ENCODE peak calls at places on chromosomes 12 and 14, in eight cellular contexts. S, E, T, U, G, D, N and R are unnamed samples.

GRCh38 chr12:124737040-124737419 is 126.6 kb downstream of the SCARB1 start:
- DNase-seq in E (no peak), N (no peak), G (no peak), S (no peak), U (no peak), T (no peak), D (no peak), R (no peak)

GRCh38 chr12:2804390-2805145 is 7.9 kb upstream of the ITFG2 start:
- DNase-seq in G (no peak), D (no peak), T (no peak), N (no peak), U (no peak), E (peak), S (no peak), R (no peak)

GRCh38 chr14:62187265-62187664 is 425.0 kb downstream of the SNAPC1 start:
- DNase-seq in G (no peak), T (no peak), S (no peak), E (no peak), D (no peak), N (no peak), U (no peak), R (no peak)

GRCh38 chr12:66627270-66627987 is 51.4 kb downstream of the GRIP1 start:
- DNase-seq in N (no peak), U (no peak), D (no peak), E (no peak), T (no peak), G (no peak), S (no peak), R (no peak)

GRCh38 chr14:23057757-23058653 is 685 bp upstream of the CDH24 start:
- DNase-seq in N (peak), D (peak), E (peak), G (peak), U (peak), S (peak), T (peak), R (no peak)

GRCh38 chr12:52528641-52529143 is 8.5 kb upstream of the KRT5 start:
- DNase-seq in U (no peak), S (no peak), D (no peak), E (no peak), T (no peak), N (no peak), G (no peak), R (no peak)

GRCh38 chr14:69484444-69485113 is at the start of gene PLEKHD1:
- DNase-seq in D (no peak), G (no peak), N (no peak), T (peak), E (no peak), U (peak), S (peak), R (no peak)

GRCh38 chr14:96904201-96904600 is 107.0 kb downstream of the VRK1 start:
- DNase-seq in U (no peak), N (no peak), S (no peak), G (no peak), T (no peak), D (no peak), E (no peak), R (no peak)

GRCh38 chr12:53065975-53066593 is 13.1 kb downstream of the SPRYD3 start:
- DNase-seq in N (no peak), S (peak), D (peak), E (peak), G (peak), T (peak), U (peak), R (no peak)

GRCh38 chr12:111978545-111978944 is 34.4 kb downstream of the TMEM116 start:
- DNase-seq in D (peak), N (no peak), G (no peak), U (no peak), T (no peak), S (no peak), E (no peak), R (no peak)

GRCh38 chr12:74646831-74647230 is 109.2 kb downstream of the ATXN7L3B start:
- DNase-seq in N (no peak), E (no peak), U (no peak), G (no peak), D (no peak), T (no peak), S (peak), R (peak)

GRCh38 chr12:2017724-2018337 is 13.6 kb upstream of the DCP1B start:
- DNase-seq in D (no peak), G (no peak), E (peak), S (no peak), U (no peak), T (no peak), N (no peak), R (no peak)

GRCh38 chr14:86012391-86012790 is 482.4 kb downstream of the FLRT2 start:
- DNase-seq in G (no peak), E (no peak), S (no peak), N (no peak), D (no peak), U (no peak), T (no peak), R (no peak)

GRCh38 chr12:127193341-127193740 is 1073.6 kb upstream of the TMEM132C start:
- DNase-seq in S (no peak), T (no peak), E (no peak), G (no peak), D (no peak), U (no peak), N (no peak), R (no peak)

GRCh38 chr12:116910645-116911449 is at the start of gene FBXW8:
- DNase-seq in T (peak), S (peak), U (peak), D (peak), E (peak), G (peak), N (no peak), R (peak)

GRCh38 chr12:27780612-27781408 is 774 bp upstream of the MANSC4 start:
- DNase-seq in T (peak), G (peak), E (peak), S (no peak), U (peak), N (no peak), D (peak), R (no peak)

GRCh38 chr12:1806301-1807106 is 13.9 kb upstream of the LRTM2 start:
- DNase-seq in N (no peak), D (no peak), S (no peak), E (no peak), U (no peak), T (no peak), G (no peak), R (no peak)

GRCh38 chr14:61178226-61179060 is 102.7 kb downstream of the TMEM30B start:
- DNase-seq in E (peak), G (peak), T (no peak), D (no peak), S (peak), N (no peak), U (no peak), R (no peak)

GRCh38 chr12:4152145-4152795 is 121.3 kb upstream of the CCND2 start:
- DNase-seq in N (no peak), G (no peak), T (no peak), D (no peak), E (no peak), U (no peak), S (no peak), R (no peak)

GRCh38 chr12:2083008-2083407 is 30.2 kb downstream of the CACNA1C start:
- DNase-seq in U (no peak), N (no peak), T (no peak), S (no peak), G (no peak), D (no peak), E (no peak), R (no peak)

GRCh38 chr12:51920046-51920445 is 12.7 kb downstream of the ACVRL1 start:
- DNase-seq in D (no peak), S (no peak), E (no peak), T (no peak), G (no peak), N (no peak), U (peak), R (no peak)

GRCh38 chr12:103632554-103633216 is 45.6 kb downstream of the STAB2 start:
- DNase-seq in S (peak), U (peak), D (peak), N (peak), G (peak), E (peak), T (peak), R (peak)

GRCh38 chr14:41457393-41457792 is 149.3 kb upstream of the LRFN5 start:
- DNase-seq in S (no peak), U (no peak), G (no peak), E (no peak), D (no peak), T (no peak), N (no peak), R (no peak)

GRCh38 chr12:123614531-123614930 is 12.6 kb downstream of the DDX55 start:
- DNase-seq in U (no peak), G (no peak), N (no peak), E (no peak), T (no peak), S (no peak), D (no peak), R (no peak)

GRCh38 chr12:115383668-115384067 is 699.7 kb upstream of the TBX3 start:
- DNase-seq in U (no peak), G (no peak), D (no peak), S (no peak), N (no peak), E (no peak), T (no peak), R (no peak)
- TF ChIP-seq POLR2AphosphoS5 in U (no peak), G (no peak), D (no peak), S (no peak), N (no peak), E (no peak), T (no peak), R (no peak)

GRCh38 chr12:57146092-57146491 is 1.3 kb downstream of the LRP1-AS start:
- DNase-seq in G (no peak), D (no peak), S (no peak), T (no peak), N (no peak), E (no peak), U (no peak), R (no peak)

GRCh38 chr12:57145460-57146059 is 1.9 kb downstream of the LRP1-AS start:
- DNase-seq in T (no peak), U (no peak), S (no peak), G (no peak), D (no peak), N (no peak), E (no peak), R (no peak)

GRCh38 chr12:57147641-57147944 is 174 bp upstream of the LRP1-AS start:
- DNase-seq in N (no peak), G (peak), E (peak), U (no peak), D (no peak), T (no peak), S (no peak), R (no peak)

GRCh38 chr12:57148469-57149308 is 1.3 kb upstream of the LRP1-AS start:
- DNase-seq in U (no peak), S (no peak), E (no peak), T (no peak), D (no peak), N (no peak), G (peak), R (no peak)

GRCh38 chr12:57146925-57147640 is at the start of gene LRP1-AS:
- DNase-seq in S (no peak), E (no peak), U (no peak), N (no peak), T (no peak), G (peak), D (no peak), R (no peak)
- H3K9ac ChIP-seq in S (no peak), E (no peak), U (no peak), N (no peak), T (no peak), G (peak), D (no peak), R (no peak)

GRCh38 chr12:49108958-49109404 is 1.7 kb downstream of the LMBR1L start:
- DNase-seq in G (peak), T (no peak), U (no peak), N (no peak), S (no peak), E (peak), D (peak), R (no peak)
- TF ChIP-seq POLR2AphosphoS5 in G (no peak), T (no peak), U (no peak), N (no peak), S (no peak), E (no peak), D (no peak), R (no peak)

GRCh38 chr14:38302034-38302433 is 46.1 kb upstream of the CLEC14A start:
- DNase-seq in D (no peak), T (no peak), E (no peak), S (no peak), U (no peak), N (no peak), G (no peak), R (no peak)
- H3K9ac ChIP-seq in D (no peak), T (no peak), E (no peak), S (no peak), U (no peak), N (no peak), G (no peak), R (no peak)

GRCh38 chr12:26274441-26275312 is 79.3 kb downstream of the SSPN start:
- DNase-seq in T (no peak), U (peak), G (peak), N (peak), E (peak), S (peak), D (peak), R (no peak)
- TF ChIP-seq POLR2AphosphoS5 in T (no peak), U (no peak), G (no peak), N (peak), E (peak), S (peak), D (peak), R (no peak)